ENCODE peak calls at places on chromosome 1, in six cellular contexts. O, Y, K, Q, N and B are unnamed samples.
A peak's percentile ranks its signal among the peaks of the same experiment; 100 is the strongest.

GRCh38 chr1:4021895-4022268 is 121.8 kb upstream of the C1orf174 start:
- DNase-seq in O (no peak), Y (no peak), K (no peak), Q (no peak), N (no peak), B (no peak)

GRCh38 chr1:77288275-77288674 is 6.5 kb downstream of the AK5 start:
- DNase-seq in O (no peak), Y (no peak), K (peak; percentile 71), Q (no peak), N (no peak), B (no peak)

GRCh38 chr1:184296466-184297243 is 90.2 kb upstream of the C1orf21 start:
- DNase-seq in O (peak; percentile 93), Y (peak; percentile 88), K (peak; percentile 97), Q (peak; percentile 96), N (no peak), B (peak; percentile 53)

GRCh38 chr1:226060976-226061792 is 1.3 kb upstream of the H3-3A start:
- DNase-seq in O (no peak), Y (no peak), K (no peak), Q (no peak), N (no peak), B (no peak)

GRCh38 chr1:66350001-66350547 is 183.9 kb upstream of the SGIP1 start:
- DNase-seq in O (peak; percentile 46), Y (no peak), K (peak; percentile 93), Q (no peak), N (peak; percentile 30), B (no peak)

GRCh38 chr1:36775716-36776115 is 258.6 kb downstream of the GRIK3 start:
- DNase-seq in O (no peak), Y (no peak), K (no peak), Q (no peak), N (no peak), B (no peak)

GRCh38 chr1:233787599-233787998 is 116.9 kb upstream of the SLC35F3 start:
- DNase-seq in O (no peak), Y (no peak), K (no peak), Q (no peak), N (no peak), B (no peak)

GRCh38 chr1:34101151-34101550 is 63.9 kb downstream of the CSMD2 start:
- DNase-seq in O (peak; percentile 91), Y (no peak), K (no peak), Q (no peak), N (no peak), B (peak; percentile 37)

DNA sequence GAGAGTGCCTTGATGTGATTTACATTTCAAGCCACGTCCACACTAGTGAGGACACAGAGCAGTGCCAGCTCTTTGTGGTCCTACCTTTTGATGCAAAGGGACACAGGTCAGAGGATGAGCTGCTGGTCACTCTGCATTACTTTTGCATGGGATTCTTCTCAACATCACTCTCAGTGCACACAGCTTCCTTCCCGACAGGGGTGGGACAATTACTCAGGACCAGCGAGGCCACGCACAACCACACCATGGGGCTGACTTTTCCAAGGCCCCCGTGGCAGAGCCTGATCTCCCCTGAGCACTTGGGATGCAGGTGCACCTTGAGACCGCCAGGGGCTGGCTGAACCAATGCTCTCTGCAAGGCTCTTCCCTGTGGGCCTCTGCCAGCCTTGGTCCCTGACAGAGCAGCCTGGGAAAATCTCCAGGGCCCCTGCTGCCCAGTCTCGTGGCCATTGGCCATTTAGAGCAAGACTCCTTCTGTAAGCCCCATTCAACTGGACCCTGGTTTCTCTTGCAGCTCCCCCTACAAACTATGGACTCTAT is 13.2 kb upstream of the PRAMEF12 start:
- DNase-seq in O (no peak), Y (no peak), K (no peak), Q (no peak), N (no peak), B (no peak)
- TF ChIP-seq CTCF in O (no peak), Y (no peak), K (no peak), Q (no peak), N (no peak), B (peak; percentile 27)

DNA sequence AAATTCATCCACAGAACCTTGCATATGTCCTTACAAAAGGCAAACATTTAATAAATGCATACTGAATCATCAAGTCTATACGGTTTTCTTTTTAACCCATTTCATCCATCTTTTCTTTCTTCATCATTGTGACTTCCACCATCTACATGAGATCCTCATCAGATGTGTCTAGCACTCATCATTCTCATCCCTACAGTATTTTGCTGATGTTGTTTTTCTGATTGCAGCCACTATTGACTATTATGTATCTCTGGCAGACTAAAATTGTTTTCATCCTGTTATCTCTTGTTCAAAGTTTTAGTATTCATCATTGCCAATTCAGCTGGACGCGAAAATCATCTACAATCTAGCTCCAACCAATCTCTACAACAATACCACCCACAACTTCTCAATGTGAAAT is 5.9 kb downstream of the LRIF1 start:
- DNase-seq in O (no peak), Y (no peak), K (no peak), Q (no peak), N (no peak), B (no peak)
- H3K4me3 ChIP-seq in O (no peak overlapping the region), Y (no peak overlapping the region), K (no peak overlapping the region), Q (no peak overlapping the region), N (no peak overlapping the region), B (no peak overlapping the region)

GRCh38 chr1:15430787-15431570 is 7.3 kb upstream of the CTRC start:
- DNase-seq in O (no peak), Y (no peak), K (peak; percentile 47), Q (no peak), N (peak; percentile 65), B (no peak)

GRCh38 chr1:15429701-15430149 is 8.5 kb upstream of the CTRC start:
- DNase-seq in O (peak; percentile 67), Y (no peak), K (no peak), Q (no peak), N (no peak), B (no peak)

GRCh38 chr1:15426492-15427279 is 11.6 kb upstream of the CTRC start:
- DNase-seq in O (peak; percentile 69), Y (no peak), K (no peak), Q (peak; percentile 84), N (no peak), B (no peak)

GRCh38 chr1:15427280-15427666 is 11.0 kb upstream of the CTRC start:
- DNase-seq in O (no peak), Y (no peak), K (no peak), Q (peak; percentile 85), N (no peak), B (no peak)

DNA sequence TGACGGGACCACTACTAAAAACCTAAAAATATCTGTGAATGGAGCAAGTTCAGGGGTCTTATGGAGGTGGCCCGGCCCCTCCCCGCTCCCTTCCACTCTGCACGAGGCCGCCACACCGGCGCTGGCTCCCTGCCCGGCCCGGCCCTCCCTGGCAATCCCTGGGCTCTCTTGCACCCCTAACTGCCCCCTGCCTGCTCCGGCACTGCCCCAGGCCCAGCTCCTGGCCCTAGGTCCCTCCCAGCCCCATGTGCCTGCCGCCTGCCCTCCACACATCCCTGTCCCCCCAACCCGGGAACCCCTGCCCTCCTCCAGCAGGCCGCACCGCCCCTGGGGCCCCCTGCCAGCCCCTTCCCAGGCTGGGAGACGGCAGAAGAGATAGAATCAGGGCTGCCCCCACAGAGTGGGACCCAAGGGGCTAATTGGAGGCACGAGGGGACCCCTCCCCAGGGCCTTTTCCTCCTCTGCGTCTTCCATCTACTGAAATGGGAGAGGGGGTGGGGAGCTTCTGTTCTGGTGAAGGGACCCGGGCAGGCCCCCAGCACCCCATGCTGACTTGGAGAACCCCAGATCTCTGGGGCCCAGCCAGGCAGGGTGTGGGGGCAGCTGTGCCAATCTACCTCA is 9.3 kb upstream of the CTRC start:
- DNase-seq in O (no peak), Y (no peak), K (no peak), Q (no peak), N (no peak), B (no peak)
- H3K36me3 ChIP-seq in O (peaks cover 2% of the 10 kb centered on the region), Y (peaks cover 43% of the 10 kb centered on the region), K (peaks cover 18% of the 10 kb centered on the region), Q (no peaks in the 10 kb centered on the region), N (peaks cover 4% of the 10 kb centered on the region), B (peaks cover 5% of the 10 kb centered on the region)

GRCh38 chr1:147500309-147500839 is 40.9 kb upstream of the BCL9 start:
- DNase-seq in O (no peak), Y (no peak), K (no peak), Q (no peak), N (no peak), B (no peak)
- TF ChIP-seq CTCF in O (no peak), Y (no peak), K (no peak), Q (no peak), N (no peak), B (no peak)

GRCh38 chr1:200029624-200030074 is 2.1 kb downstream of the NR5A2 start:
- DNase-seq in O (no peak), Y (no peak), K (no peak), Q (no peak), N (no peak), B (no peak)

GRCh38 chr1:200027264-200027823 is at the start of gene NR5A2:
- DNase-seq in O (no peak), Y (no peak), K (no peak), Q (no peak), N (no peak), B (no peak)

GRCh38 chr1:200030791-200031190 is 3.3 kb downstream of the NR5A2 start:
- DNase-seq in O (no peak), Y (no peak), K (no peak), Q (no peak), N (no peak), B (no peak)

GRCh38 chr1:200028586-200029034 is 1.1 kb downstream of the NR5A2 start:
- DNase-seq in O (no peak), Y (no peak), K (peak; percentile 62), Q (no peak), N (no peak), B (no peak)

DNA sequence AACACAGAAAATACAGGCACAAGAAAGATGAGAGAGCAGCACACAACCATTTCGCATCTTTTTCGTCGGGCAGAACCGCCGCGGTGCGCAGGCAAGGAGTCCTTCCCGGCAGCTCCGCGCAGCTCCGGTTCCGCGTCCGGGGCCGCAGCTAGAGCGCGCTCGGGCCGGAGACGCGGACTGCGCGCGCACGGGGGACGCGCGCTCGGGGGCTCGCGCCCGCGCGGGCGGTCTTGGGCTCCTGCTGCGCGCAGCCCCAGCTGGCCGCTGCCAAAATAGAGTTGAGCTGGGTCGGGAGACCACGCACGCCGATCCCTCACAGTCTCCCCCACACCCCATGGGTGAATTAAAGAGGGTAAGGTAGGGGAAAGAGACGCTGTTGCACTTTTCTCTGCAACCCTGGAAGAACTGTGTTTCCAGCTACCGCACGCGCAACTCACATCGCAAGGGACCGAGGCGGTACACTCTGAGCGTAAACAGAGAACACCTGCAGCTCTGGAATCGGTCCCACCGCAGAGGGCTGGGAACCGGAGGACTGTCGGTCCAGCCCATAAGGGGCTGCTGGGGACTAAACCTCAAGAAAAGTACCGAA is 1.6 kb downstream of the NR5A2 start:
- DNase-seq in O (peak; percentile 45), Y (no peak), K (peak; percentile 69), Q (no peak), N (no peak), B (no peak)
- H3K4me3 ChIP-seq in O (peak overlapping the region; percentile 54), Y (peak overlapping the region; percentile 49), K (peak overlapping the region; percentile 50), Q (peak overlapping the region; percentile 42), N (no peak overlapping the region), B (peak overlapping the region; percentile 24)

DNA sequence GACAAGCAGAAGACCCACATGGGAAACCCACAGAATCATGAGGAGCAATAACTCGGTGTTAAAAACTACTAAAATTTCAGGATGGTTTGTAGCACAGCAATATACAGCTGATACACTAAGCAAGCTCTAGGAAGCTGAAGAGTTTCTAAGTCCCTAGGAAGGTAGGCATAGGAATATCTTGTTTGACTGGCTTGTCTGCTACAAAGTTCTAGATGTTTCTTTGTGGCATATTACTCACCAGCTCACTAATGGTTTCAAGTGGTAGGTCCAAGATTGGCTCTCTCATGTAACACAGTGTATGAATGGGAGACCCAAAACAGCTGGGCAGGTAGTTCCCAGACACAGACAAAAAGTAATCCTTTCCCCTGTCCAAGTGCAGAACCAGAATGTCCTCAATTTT is 13.3 kb upstream of the MTF1 start:
- DNase-seq in O (no peak), Y (no peak), K (no peak), Q (no peak), N (no peak), B (no peak)
- H3K36me3 ChIP-seq in O (peaks cover 3% of the 10 kb centered on the region), Y (peaks cover 76% of the 10 kb centered on the region), K (peaks cover 14% of the 10 kb centered on the region), Q (peaks cover 21% of the 10 kb centered on the region), N (peaks cover 42% of the 10 kb centered on the region), B (peaks cover 27% of the 10 kb centered on the region)